ENCODE peak calls at places on chromosome 2, in five cellular contexts. One of them, this sample, is unnamed.

GRCh38 chr2:187982668-187983067 is 309.0 kb upstream of the GULP1 start:
- DNase-seq in hippocampal formation: no peak
- DNase-seq in HTR-8/SVneo: peak
- DNase-seq in posterior vena cava: no peak
- DNase-seq in anterior cingulate cortex: no peak
- DNase-seq in this sample: no peak

GRCh38 chr2:33034784-33035183 is 88.0 kb downstream of the LTBP1 start:
- DNase-seq in anterior cingulate cortex: no peak
- DNase-seq in posterior vena cava: no peak
- DNase-seq in HTR-8/SVneo: no peak
- DNase-seq in hippocampal formation: peak
- DNase-seq in this sample: no peak

GRCh38 chr2:226694142-226694541 is 105.5 kb downstream of the IRS1 start:
- DNase-seq in anterior cingulate cortex: no peak
- DNase-seq in HTR-8/SVneo: no peak
- DNase-seq in hippocampal formation: no peak
- DNase-seq in posterior vena cava: no peak
- DNase-seq in this sample: no peak

GRCh38 chr2:98701230-98701629 is 29.7 kb downstream of the MGAT4A start:
- DNase-seq in anterior cingulate cortex: no peak
- DNase-seq in hippocampal formation: no peak
- DNase-seq in posterior vena cava: no peak
- DNase-seq in HTR-8/SVneo: no peak
- DNase-seq in this sample: no peak

GRCh38 chr2:171550613-171551012 is 28.3 kb downstream of the CYBRD1 start:
- DNase-seq in anterior cingulate cortex: no peak
- DNase-seq in hippocampal formation: no peak
- DNase-seq in HTR-8/SVneo: peak
- DNase-seq in posterior vena cava: no peak
- DNase-seq in this sample: no peak

GRCh38 chr2:168568476-168569227 is 112.6 kb downstream of the CERS6 start:
- DNase-seq in hippocampal formation: no peak
- DNase-seq in HTR-8/SVneo: no peak
- DNase-seq in anterior cingulate cortex: no peak
- DNase-seq in posterior vena cava: no peak
- DNase-seq in this sample: no peak

GRCh38 chr2:230746213-230746612 is 33.6 kb downstream of the CAB39 start:
- DNase-seq in anterior cingulate cortex: no peak
- DNase-seq in HTR-8/SVneo: no peak
- DNase-seq in hippocampal formation: no peak
- DNase-seq in posterior vena cava: no peak
- DNase-seq in this sample: no peak

GRCh38 chr2:63849381-63850203 is 7.9 kb downstream of the UGP2 start:
- DNase-seq in hippocampal formation: no peak
- DNase-seq in HTR-8/SVneo: no peak
- DNase-seq in posterior vena cava: no peak
- DNase-seq in anterior cingulate cortex: no peak
- DNase-seq in this sample: peak

GRCh38 chr2:79982445-79982844 is 322.1 kb downstream of the LRRTM1 start:
- DNase-seq in anterior cingulate cortex: peak
- DNase-seq in HTR-8/SVneo: no peak
- DNase-seq in posterior vena cava: no peak
- DNase-seq in hippocampal formation: peak
- DNase-seq in this sample: no peak

GRCh38 chr2:111209045-111209514 is 88.4 kb downstream of the BCL2L11 start:
- DNase-seq in posterior vena cava: no peak
- DNase-seq in HTR-8/SVneo: no peak
- DNase-seq in anterior cingulate cortex: no peak
- DNase-seq in hippocampal formation: no peak
- DNase-seq in this sample: no peak

GRCh38 chr2:23600336-23600735 is 215.4 kb downstream of the KLHL29 start:
- DNase-seq in posterior vena cava: peak
- DNase-seq in HTR-8/SVneo: no peak
- DNase-seq in anterior cingulate cortex: no peak
- DNase-seq in hippocampal formation: no peak
- DNase-seq in this sample: no peak

GRCh38 chr2:26245231-26245732 is 543 bp downstream of the HADHB start:
- DNase-seq in HTR-8/SVneo: no peak
- DNase-seq in anterior cingulate cortex: no peak
- DNase-seq in hippocampal formation: peak
- DNase-seq in posterior vena cava: no peak
- DNase-seq in this sample: no peak

GRCh38 chr2:23414106-23414505 is 29.1 kb downstream of the KLHL29 start:
- DNase-seq in posterior vena cava: no peak
- DNase-seq in HTR-8/SVneo: no peak
- DNase-seq in hippocampal formation: no peak
- DNase-seq in anterior cingulate cortex: no peak
- DNase-seq in this sample: no peak

GRCh38 chr2:20482711-20483110 is 35.8 kb downstream of the RHOB start:
- DNase-seq in hippocampal formation: no peak
- DNase-seq in anterior cingulate cortex: no peak
- DNase-seq in HTR-8/SVneo: no peak
- DNase-seq in posterior vena cava: no peak
- DNase-seq in this sample: no peak

GRCh38 chr2:63983986-63984605 is 35.1 kb downstream of the VPS54 start:
- DNase-seq in posterior vena cava: no peak
- DNase-seq in anterior cingulate cortex: no peak
- DNase-seq in HTR-8/SVneo: no peak
- DNase-seq in hippocampal formation: no peak
- DNase-seq in this sample: no peak

GRCh38 chr2:42438685-42439084 is 55.1 kb downstream of the KCNG3 start:
- DNase-seq in posterior vena cava: no peak
- DNase-seq in HTR-8/SVneo: no peak
- DNase-seq in hippocampal formation: peak
- DNase-seq in anterior cingulate cortex: no peak
- DNase-seq in this sample: no peak

GRCh38 chr2:16525265-16525887 is 140.3 kb downstream of the CYRIA start:
- DNase-seq in HTR-8/SVneo: no peak
- DNase-seq in anterior cingulate cortex: no peak
- DNase-seq in posterior vena cava: no peak
- DNase-seq in hippocampal formation: no peak
- DNase-seq in this sample: no peak

GRCh38 chr2:25201265-25201664 is 32.9 kb upstream of the POMC start:
- DNase-seq in hippocampal formation: no peak
- DNase-seq in HTR-8/SVneo: peak
- DNase-seq in posterior vena cava: no peak
- DNase-seq in anterior cingulate cortex: no peak
- DNase-seq in this sample: no peak

This sample was measured in iPS DF 19.7.